ENCODE peak calls at places on chromosomes 7 and 10, in eight cellular contexts. V, X, T, L, Q, S, Z and U are unnamed samples.

GRCh38 chr10:78859769-78860168 is 209.0 kb upstream of the ZMIZ1 start:
- DNase-seq in Q (no peak), V (no peak), X (no peak), T (no peak), S (no peak), L (no peak), Z (no peak), U (no peak)

GRCh38 chr7:1136841-1137516 is 23.0 kb downstream of the ZFAND2A start:
- DNase-seq in L (no peak), V (no peak), Q (no peak), T (no peak), S (peak), X (no peak), Z (no peak), U (no peak)

GRCh38 chr10:60258429-60258797 is 131.3 kb downstream of the ANK3 start:
- DNase-seq in L (no peak), X (no peak), Z (no peak), S (no peak), V (no peak), T (no peak), Q (no peak), U (no peak)

GRCh38 chr7:107530749-107531148 is 33.0 kb downstream of the COG5 start:
- DNase-seq in V (no peak), Z (no peak), T (no peak), S (no peak), Q (no peak), L (no peak), X (no peak), U (no peak)

GRCh38 chr10:10794776-10795175 is 222.9 kb upstream of the CELF2 start:
- DNase-seq in S (no peak), Z (peak), L (no peak), T (peak), V (peak), Q (peak), X (no peak), U (peak)

GRCh38 chr7:26143298-26144044 is 8.5 kb upstream of the NFE2L3 start:
- DNase-seq in X (no peak), L (no peak), T (no peak), Q (peak), S (no peak), Z (peak), V (peak), U (no peak)

GRCh38 chr7:47678641-47679380 is 96.9 kb upstream of the TNS3 start:
- DNase-seq in L (no peak), Z (no peak), X (no peak), T (no peak), S (no peak), V (no peak), Q (no peak), U (peak)

GRCh38 chr7:72196176-72196575 is 216.0 kb downstream of the CALN1 start:
- DNase-seq in T (no peak), V (no peak), Z (no peak), X (no peak), S (no peak), Q (no peak), L (no peak), U (no peak)

GRCh38 chr10:61975107-61975932 is 73.8 kb downstream of the ARID5B start:
- DNase-seq in Z (peak), X (no peak), V (peak), Q (peak), L (no peak), S (no peak), T (peak), U (no peak)

GRCh38 chr7:2051708-2052656 is 180.8 kb downstream of the MAD1L1 start:
- DNase-seq in V (no peak), S (no peak), X (no peak), T (no peak), Q (no peak), L (no peak), Z (no peak), U (no peak)

GRCh38 chr7:26658080-26658697 is 206.2 kb downstream of the SKAP2 start:
- DNase-seq in Q (no peak), L (no peak), S (no peak), X (no peak), V (no peak), Z (no peak), T (no peak), U (no peak)

GRCh38 chr10:103691267-103691666 is 164.1 kb downstream of the SH3PXD2A start:
- DNase-seq in T (no peak), V (no peak), L (no peak), S (no peak), Q (no peak), X (no peak), Z (no peak), U (no peak)

GRCh38 chr7:602341-603141 is 82.9 kb upstream of the PDGFA start:
- DNase-seq in Z (no peak), S (no peak), T (no peak), V (no peak), Q (no peak), L (no peak), X (no peak), U (no peak)

GRCh38 chr10:89684604-89685003 is 16.8 kb upstream of the KIF20B start:
- DNase-seq in Z (peak), L (no peak), Q (no peak), S (no peak), V (peak), T (no peak), X (no peak), U (no peak)

GRCh38 chr10:89861584-89862287 is 160.3 kb downstream of the KIF20B start:
- DNase-seq in L (no peak), Q (peak), T (peak), V (peak), S (no peak), Z (peak), X (no peak), U (peak)

GRCh38 chr10:91607661-91608442 is 25.0 kb downstream of the PPP1R3C start:
- DNase-seq in T (peak), L (no peak), S (no peak), V (peak), Q (peak), Z (peak), X (no peak), U (no peak)

GRCh38 chr10:113047605-113047962 is 97.5 kb downstream of the TCF7L2 start:
- DNase-seq in L (no peak), V (no peak), Q (peak), Z (peak), S (no peak), X (no peak), T (peak), U (no peak)

GRCh38 chr7:24283900-24284698 is at the start of gene NPY:
- DNase-seq in X (no peak), L (no peak), S (no peak), Z (peak), T (no peak), V (no peak), Q (no peak), U (no peak)

GRCh38 chr10:34434119-34434594 is 380.9 kb downstream of the PARD3 start:
- DNase-seq in Z (peak), S (no peak), L (no peak), T (peak), X (no peak), V (peak), Q (peak), U (no peak)

GRCh38 chr7:19144661-19145428 is at the start of gene FERD3L:
- DNase-seq in L (no peak), S (no peak), Q (no peak), T (no peak), V (no peak), Z (no peak), X (no peak), U (no peak)

GRCh38 chr7:124784879-124785818 is 19.6 kb upstream of the GPR37 start:
- DNase-seq in T (peak), L (no peak), X (no peak), S (peak), Q (peak), Z (peak), V (peak), U (no peak)

GRCh38 chr10:84265378-84265777 is 20.5 kb downstream of the RGR start:
- DNase-seq in Z (no peak), X (peak), T (no peak), S (no peak), L (no peak), V (no peak), Q (no peak), U (no peak)

GRCh38 chr10:3668276-3668960 is 116.6 kb downstream of the KLF6 start:
- DNase-seq in Z (peak), Q (peak), V (peak), S (peak), L (no peak), X (peak), T (peak), U (peak)

GRCh38 chr10:42981358-42982236 is 95.3 kb upstream of the RET start:
- DNase-seq in S (no peak), X (no peak), L (no peak), T (no peak), Z (no peak), V (no peak), Q (no peak), U (no peak)

GRCh38 chr7:91055219-91055618 is 209.0 kb upstream of the FZD1 start:
- DNase-seq in V (no peak), Z (no peak), X (no peak), S (no peak), L (no peak), Q (no peak), T (no peak), U (no peak)

GRCh38 chr10:31929260-31929985 is 792 bp upstream of the ARHGAP12 start:
- DNase-seq in Z (peak), V (peak), S (peak), T (peak), X (peak), L (no peak), Q (no peak), U (no peak)

GRCh38 chr7:56447864-56448693 is 331.9 kb upstream of the NUPR2 start:
- DNase-seq in X (no peak), Z (no peak), L (no peak), V (no peak), S (no peak), Q (no peak), T (no peak), U (no peak)

GRCh38 chr7:29771081-29771832 is 35.1 kb upstream of the WIPF3 start:
- DNase-seq in S (no peak), X (no peak), V (no peak), T (no peak), L (no peak), Z (no peak), Q (no peak), U (no peak)

GRCh38 chr10:3874988-3875841 is 90.2 kb upstream of the KLF6 start:
- DNase-seq in V (no peak), Z (no peak), T (no peak), X (peak), Q (no peak), L (no peak), S (no peak), U (no peak)

GRCh38 chr10:132626019-132626760 is 88.6 kb downstream of the INPP5A start:
- DNase-seq in T (no peak), L (no peak), Z (no peak), V (no peak), Q (no peak), X (no peak), S (no peak), U (no peak)

GRCh38 chr10:44196008-44196320 is 188.9 kb downstream of the CXCL12 start:
- DNase-seq in X (no peak), S (no peak), Q (no peak), T (no peak), Z (no peak), L (no peak), V (no peak), U (no peak)

GRCh38 chr7:66748791-66749190 is 8.3 kb downstream of the RABGEF1 start:
- DNase-seq in L (no peak), S (no peak), Z (no peak), Q (no peak), V (no peak), X (no peak), T (no peak), U (no peak)

DNA sequence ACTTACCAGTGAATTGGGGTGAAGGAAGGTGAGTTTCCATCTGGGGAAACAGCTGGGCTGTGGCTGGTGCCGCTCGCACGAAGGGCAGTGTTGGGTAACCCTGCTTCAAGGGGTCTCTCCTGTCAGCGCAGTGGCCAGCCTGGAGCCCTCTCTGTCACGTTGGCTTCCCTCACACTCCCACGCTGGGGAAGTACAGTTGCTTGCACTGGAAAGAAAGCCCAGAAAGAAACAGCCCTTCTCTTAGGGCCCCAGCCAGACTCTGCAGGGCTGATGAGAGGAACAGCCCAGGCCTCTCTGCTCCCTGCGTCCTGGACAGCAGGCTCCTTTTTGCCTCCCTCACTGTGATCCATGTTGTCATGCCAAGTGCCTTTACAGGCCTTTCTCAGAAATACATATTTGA is 40.3 kb upstream of the TRIM8 start:
- DNase-seq in Q (no peak), X (no peak), T (no peak), L (no peak), V (no peak), Z (no peak), S (no peak), U (no peak)
- H3K4me3 ChIP-seq in Q (peak), X (no peak), T (no peak), L (no peak), V (no peak), Z (no peak), S (no peak), U (no peak)

DNA sequence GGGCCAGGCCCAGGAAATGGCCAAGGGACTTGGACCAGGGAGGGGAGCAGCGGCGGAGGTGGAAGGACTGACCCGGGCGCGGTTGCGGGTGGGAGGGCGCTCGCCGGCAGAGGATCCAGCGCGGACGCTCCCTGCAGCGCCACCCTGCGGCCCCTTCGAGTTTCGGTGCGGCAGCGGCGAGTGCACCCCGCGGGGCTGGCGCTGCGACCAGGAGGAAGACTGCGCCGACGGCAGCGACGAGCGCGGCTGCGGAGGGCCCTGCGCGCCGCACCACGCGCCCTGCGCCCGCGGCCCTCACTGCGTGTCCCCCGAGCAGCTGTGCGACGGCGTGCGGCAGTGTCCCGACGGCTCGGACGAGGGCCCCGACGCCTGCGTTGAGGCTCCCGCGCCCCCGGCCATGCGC is 16.8 kb upstream of the ZNF467 start:
- DNase-seq in Z (no peak), V (no peak), T (no peak), X (no peak), L (no peak), S (no peak), Q (no peak), U (no peak)
- TF ChIP-seq CTCF in Z (no peak), V (peak), T (peak), X (no peak), L (no peak), S (no peak), Q (no peak), U (peak)

DNA sequence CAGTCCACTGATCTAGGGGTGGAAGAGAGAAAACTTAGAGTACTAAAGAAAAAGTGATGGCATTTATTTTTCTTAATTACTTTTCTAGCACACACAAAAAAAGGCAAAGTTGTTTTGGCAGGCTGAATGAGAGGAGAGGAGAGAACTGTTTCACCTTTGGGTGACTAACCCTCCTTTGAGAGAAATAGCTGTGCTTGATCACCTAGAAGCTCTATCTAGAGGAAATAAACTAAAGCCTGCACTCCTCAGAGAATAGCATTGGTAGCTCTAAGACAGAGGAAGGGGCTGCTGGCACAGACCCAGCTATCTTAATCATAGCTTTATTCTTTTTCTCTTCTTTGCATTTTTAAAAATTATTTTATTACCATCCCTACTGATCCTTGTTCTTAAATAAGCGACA is 6.3 kb downstream of the TMEM243 start:
- DNase-seq in S (no peak), Z (no peak), X (no peak), L (no peak), Q (no peak), T (no peak), V (no peak), U (no peak)
- H3K4me3 ChIP-seq in S (no peak), Z (no peak), X (no peak), L (no peak), Q (no peak), T (no peak), V (no peak), U (no peak)

GRCh38 chr7:98872328-98872924 is 2.6 kb upstream of the TMEM130 start:
- DNase-seq in T (no peak), S (peak), Z (no peak), L (no peak), V (peak), Q (no peak), X (no peak), U (no peak)
- TF ChIP-seq CTCF in T (peak), S (peak), Z (peak), L (no peak), V (peak), Q (peak), X (no peak), U (peak)

DNA sequence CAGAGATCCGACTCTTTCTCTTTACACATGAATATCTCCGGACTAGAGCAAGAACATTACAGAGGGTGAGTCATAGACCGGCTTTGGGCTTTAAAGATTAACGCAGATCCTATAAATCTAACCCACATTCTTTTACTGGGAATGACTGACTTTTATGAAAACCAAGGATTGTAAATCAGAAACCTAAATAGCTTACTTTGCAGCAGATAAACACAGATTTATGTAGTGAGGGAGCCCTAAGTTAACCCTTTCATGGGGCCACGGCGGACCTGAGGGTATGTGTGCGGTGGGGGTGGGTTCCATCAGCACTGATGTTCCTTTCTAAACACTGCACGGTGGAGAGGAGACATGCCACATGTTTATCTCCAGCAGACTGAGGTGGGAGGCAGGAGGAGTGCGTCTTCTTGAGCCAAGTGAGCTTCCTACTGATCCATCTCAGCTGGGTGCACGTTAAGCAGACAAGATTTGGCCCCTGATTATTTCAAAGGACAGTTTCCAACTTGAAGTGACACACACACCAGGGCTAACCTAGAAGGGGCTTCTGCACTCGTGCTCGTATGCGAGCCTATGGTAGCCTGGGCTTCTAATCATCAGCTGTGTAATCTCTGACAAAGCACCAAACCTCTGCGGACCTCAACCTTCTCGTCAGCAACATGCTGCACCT is 127.6 kb downstream of the WDR11 start:
- DNase-seq in T (peak), S (peak), Z (no peak), L (no peak), Q (no peak), V (peak), X (no peak), U (peak)
- H3K4me3 ChIP-seq in T (no peak), S (peak), Z (no peak), L (no peak), Q (no peak), V (no peak), X (no peak), U (peak)